ENCODE peak calls at places on chromosomes 16 and 17, in five cellular contexts. One of them, this sample, is unnamed.
A peak's percentile ranks its signal among the peaks of the same experiment; 100 is the strongest.

GRCh38 chr16:10729649-10730048 is 14.0 kb upstream of the NUBP1 start:
- DNase-seq in left ventricle myocardium inferior: no peak
- DNase-seq in RCC 7860: peak; percentile 66
- DNase-seq in GM23248: peak; percentile 67
- DNase-seq in stimulated activated CD4-positive, alpha-beta T cell treated with anti-CD3 and anti-CD28 coated beads, Interleukin-2, amount 100 ng/mL, for 4 hours: no peak
- DNase-seq in this sample: no peak

GRCh38 chr17:17818088-17818526 is 18.7 kb downstream of the SREBF1 start:
- DNase-seq in left ventricle myocardium inferior: no peak
- DNase-seq in RCC 7860: no peak
- DNase-seq in GM23248: peak; percentile 68
- DNase-seq in stimulated activated CD4-positive, alpha-beta T cell treated with anti-CD3 and anti-CD28 coated beads, Interleukin-2, amount 100 ng/mL, for 4 hours: no peak
- DNase-seq in this sample: peak; percentile 78

GRCh38 chr16:19392352-19392751 is 25.3 kb upstream of the TMC5 start:
- DNase-seq in left ventricle myocardium inferior: no peak
- DNase-seq in RCC 7860: no peak
- DNase-seq in GM23248: no peak
- DNase-seq in stimulated activated CD4-positive, alpha-beta T cell treated with anti-CD3 and anti-CD28 coated beads, Interleukin-2, amount 100 ng/mL, for 4 hours: no peak
- DNase-seq in this sample: no peak

GRCh38 chr16:84503751-84504395 is 586 bp downstream of the MEAK7 start:
- DNase-seq in left ventricle myocardium inferior: peak; percentile 15
- DNase-seq in RCC 7860: peak; percentile 64
- DNase-seq in GM23248: peak; percentile 82
- DNase-seq in stimulated activated CD4-positive, alpha-beta T cell treated with anti-CD3 and anti-CD28 coated beads, Interleukin-2, amount 100 ng/mL, for 4 hours: no peak
- DNase-seq in this sample: peak; percentile 47

GRCh38 chr16:57667069-57667525 is 1.0 kb upstream of the ADGRG3 start:
- DNase-seq in left ventricle myocardium inferior: no peak
- DNase-seq in RCC 7860: no peak
- DNase-seq in GM23248: no peak
- DNase-seq in stimulated activated CD4-positive, alpha-beta T cell treated with anti-CD3 and anti-CD28 coated beads, Interleukin-2, amount 100 ng/mL, for 4 hours: no peak
- DNase-seq in this sample: no peak

GRCh38 chr16:72590179-72590937 is 418.4 kb upstream of the PMFBP1 start:
- DNase-seq in left ventricle myocardium inferior: no peak
- DNase-seq in RCC 7860: no peak
- DNase-seq in GM23248: no peak
- DNase-seq in stimulated activated CD4-positive, alpha-beta T cell treated with anti-CD3 and anti-CD28 coated beads, Interleukin-2, amount 100 ng/mL, for 4 hours: no peak
- DNase-seq in this sample: no peak

GRCh38 chr16:85279402-85279801 is 167.1 kb upstream of the CIBAR2 start:
- DNase-seq in left ventricle myocardium inferior: no peak
- DNase-seq in RCC 7860: no peak
- DNase-seq in GM23248: no peak
- DNase-seq in stimulated activated CD4-positive, alpha-beta T cell treated with anti-CD3 and anti-CD28 coated beads, Interleukin-2, amount 100 ng/mL, for 4 hours: no peak
- DNase-seq in this sample: no peak

GRCh38 chr17:43453331-43453812 is 30.4 kb upstream of the DHX8 start:
- DNase-seq in left ventricle myocardium inferior: peak; percentile 70
- DNase-seq in RCC 7860: no peak
- DNase-seq in GM23248: no peak
- DNase-seq in stimulated activated CD4-positive, alpha-beta T cell treated with anti-CD3 and anti-CD28 coated beads, Interleukin-2, amount 100 ng/mL, for 4 hours: no peak
- DNase-seq in this sample: no peak

GRCh38 chr16:48420437-48420836 is 35.2 kb upstream of the SIAH1 start:
- DNase-seq in left ventricle myocardium inferior: no peak
- DNase-seq in RCC 7860: no peak
- DNase-seq in GM23248: no peak
- DNase-seq in stimulated activated CD4-positive, alpha-beta T cell treated with anti-CD3 and anti-CD28 coated beads, Interleukin-2, amount 100 ng/mL, for 4 hours: no peak
- DNase-seq in this sample: no peak

This sample was measured in K562.